ENCODE peak calls at places on chromosome 15, in five cellular contexts. B is central memory CD4-positive, alpha-beta T cell; F is stimulated activated CD8-positive, alpha-beta memory T cell treated with anti-CD3 and anti-CD28 coated beads, Interleukin-12 subunit alpha, Interleukin-12 subunit beta, amount 100 ng/mL, for 1 hour; K is activated CD4-positive, alpha-beta T cell treated with anti-CD3 and anti-CD28 coated beads, Interleukin-2, amount 50 U/mL, for 48 hours; X is mucosa of gallbladder. M is an unnamed sample.
A peak's percentile ranks its signal among the peaks of the same experiment; 100 is the strongest.

GRCh38 chr15:42994546-42994945 is 74.0 kb upstream of the TTBK2 start:
- DNase-seq in B (no peak), F (no peak), K (no peak), X (no peak), M (peak; percentile 67)

GRCh38 chr15:75002398-75002797 is 7.0 kb downstream of the SCAMP5 start:
- DNase-seq in B (no peak), F (no peak), K (no peak), X (no peak), M (no peak)

GRCh38 chr15:60757831-60758570 is 279.1 kb upstream of the ICE2 start:
- DNase-seq in B (no peak), F (no peak), K (no peak), X (no peak), M (no peak)

GRCh38 chr15:99732711-99733267 is 448 bp downstream of the LYSMD4 start:
- DNase-seq in B (no peak), F (no peak), K (peak; percentile 21), X (peak; percentile 29), M (no peak)

GRCh38 chr15:45343258-45343860 is 35.0 kb downstream of the GATM start:
- DNase-seq in B (no peak), F (no peak), K (no peak), X (no peak), M (no peak)

GRCh38 chr15:97461212-97461611 is 499.3 kb upstream of the ARRDC4 start:
- DNase-seq in B (no peak), F (no peak), K (no peak), X (no peak), M (no peak)

GRCh38 chr15:73601449-73602425 is 31.5 kb downstream of the NPTN start:
- DNase-seq in B (no peak), F (no peak), K (no peak), X (peak; percentile 66), M (peak; percentile 61)

GRCh38 chr15:71748327-71748726 is 62.0 kb upstream of the NR2E3 start:
- DNase-seq in B (no peak), F (no peak), K (no peak), X (no peak), M (peak; percentile 42)

GRCh38 chr15:39200586-39200985 is 380.3 kb upstream of the THBS1 start:
- DNase-seq in B (no peak), F (no peak), K (no peak), X (no peak), M (no peak)

GRCh38 chr15:40414816-40415215 is 9.2 kb downstream of the IVD start:
- DNase-seq in B (no peak), F (no peak), K (no peak), X (no peak), M (no peak)

GRCh38 chr15:33068531-33068990 is 126.0 kb downstream of the FMN1 start:
- DNase-seq in B (no peak), F (no peak), K (no peak), X (peak; percentile 81), M (no peak)

GRCh38 chr15:100311099-100311751 is 30.6 kb downstream of the ADAMTS17 start:
- DNase-seq in B (no peak), F (no peak), K (no peak), X (no peak), M (no peak)

GRCh38 chr15:66151809-66152208 is 101.7 kb downstream of the MEGF11 start:
- DNase-seq in B (no peak), F (no peak), K (no peak), X (no peak), M (no peak)

GRCh38 chr15:21261965-21262850 is 178.1 kb downstream of the POTEB3 start:
- DNase-seq in B (no peak), F (no peak), K (no peak), X (no peak), M (no peak)

GRCh38 chr15:101052681-101053121 is 133.5 kb downstream of the LRRK1 start:
- DNase-seq in B (no peak), F (no peak), K (no peak), X (peak; percentile 6), M (no peak)

GRCh38 chr15:90818251-90819210 is 49.9 kb upstream of the FURIN start:
- DNase-seq in B (no peak), F (no peak), K (peak; percentile 64), X (no peak), M (no peak)

GRCh38 chr15:88976656-88977055 is 63.5 kb upstream of the MFGE8 start:
- DNase-seq in B (no peak), F (no peak), K (no peak), X (no peak), M (no peak)

GRCh38 chr15:98807262-98807661 is 158.9 kb downstream of the IGF1R start:
- DNase-seq in B (no peak), F (no peak), K (no peak), X (no peak), M (peak; percentile 89)

GRCh38 chr15:63049747-63050439 is 7.3 kb downstream of the TPM1 start:
- DNase-seq in B (no peak), F (no peak), K (no peak), X (no peak), M (no peak)

GRCh38 chr15:96354731-96355560 is 24.4 kb downstream of the NR2F2 start:
- DNase-seq in B (no peak), F (no peak), K (no peak), X (no peak), M (peak; percentile 90)

GRCh38 chr15:80929225-80929624 is 60.4 kb downstream of the MESD start:
- DNase-seq in B (no peak), F (no peak), K (no peak), X (no peak), M (peak; percentile 89)

GRCh38 chr15:62517541-62517940 is 352.5 kb upstream of the C2CD4B start:
- DNase-seq in B (no peak), F (no peak), K (no peak), X (no peak), M (no peak)

GRCh38 chr15:35486296-35486695 is 59.7 kb downstream of the DPH6 start:
- DNase-seq in B (no peak), F (no peak), K (no peak), X (no peak), M (no peak)

GRCh38 chr15:34109775-34110663 is 8.1 kb downstream of the PGBD4 start:
- DNase-seq in B (no peak), F (no peak), K (no peak), X (no peak), M (peak; percentile 60)

GRCh38 chr15:35317217-35317616 is 228.7 kb downstream of the DPH6 start:
- DNase-seq in B (no peak), F (no peak), K (no peak), X (no peak), M (no peak)

GRCh38 chr15:100788731-100789105 is 90.9 kb upstream of the ALDH1A3 start:
- DNase-seq in B (no peak), F (no peak), K (no peak), X (no peak), M (no peak)

M was measured in IMR-90.